ENCODE peak calls at places on chromosomes 1 and 21, in five cellular contexts. A, Y, C, O and S are unnamed samples.

GRCh38 chr1:89598450-89599331 is 34.2 kb upstream of the LRRC8C start:
- DNase-seq in O (no peak), C (no peak), Y (peak), A (no peak), S (no peak)

GRCh38 chr1:183595537-183595936 is 5.3 kb upstream of the NCF2 start:
- DNase-seq in A (no peak), Y (no peak), O (no peak), C (no peak), S (peak)

GRCh38 chr1:151756291-151756690 is 7.0 kb downstream of the MRPL9 start:
- DNase-seq in A (no peak), C (no peak), O (no peak), Y (peak), S (no peak)

GRCh38 chr1:116504308-116505156 is 66.3 kb downstream of the CD58 start:
- DNase-seq in O (peak), C (no peak), A (peak), Y (peak), S (no peak)

GRCh38 chr1:48741380-48741779 is 35.3 kb downstream of the BEND5 start:
- DNase-seq in O (no peak), Y (no peak), A (no peak), C (no peak), S (no peak)

GRCh38 chr1:194830387-194830786 is 1644.0 kb upstream of the B3GALT2 start:
- DNase-seq in Y (no peak), C (no peak), O (no peak), A (no peak), S (no peak)

GRCh38 chr1:96362623-96363022 is 359.0 kb upstream of the PTBP2 start:
- DNase-seq in A (no peak), Y (peak), O (no peak), C (no peak), S (no peak)

GRCh38 chr1:214102907-214103306 is 115.1 kb downstream of the PROX1 start:
- DNase-seq in Y (peak), C (no peak), O (no peak), A (no peak), S (no peak)

GRCh38 chr21:44301093-44301492 is 1.2 kb downstream of the PFKL start:
- DNase-seq in A (no peak), O (no peak), C (no peak), Y (peak), S (no peak)

GRCh38 chr1:6511461-6512244 is 20.2 kb upstream of the PLEKHG5 start:
- DNase-seq in O (no peak), A (no peak), Y (no peak), C (no peak), S (no peak)

GRCh38 chr1:44029911-44030605 is 1.2 kb downstream of the SLC6A9 start:
- DNase-seq in O (peak), A (peak), C (no peak), Y (peak), S (peak)

GRCh38 chr21:29196021-29196663 is 65.7 kb downstream of the MAP3K7CL start:
- DNase-seq in O (peak), C (no peak), A (no peak), Y (peak), S (no peak)

GRCh38 chr1:21012937-21013336 is 163.8 kb downstream of the EIF4G3 start:
- DNase-seq in C (no peak), A (no peak), Y (peak), O (no peak), S (no peak)

GRCh38 chr1:38120552-38121230 is 74.1 kb upstream of the POU3F1 start:
- DNase-seq in A (no peak), C (no peak), O (no peak), Y (peak), S (no peak)
- H3K4me3 ChIP-seq in A (no peak), C (no peak), O (no peak), Y (no peak), S (no peak)

GRCh38 chr1:201907621-201908020 is 18.9 kb downstream of the SHISA4 start:
- DNase-seq in C (no peak), O (no peak), A (no peak), Y (no peak), S (no peak)

GRCh38 chr1:201912832-201913231 is 24.1 kb downstream of the SHISA4 start:
- DNase-seq in Y (peak), C (no peak), A (no peak), O (no peak), S (no peak)

GRCh38 chr1:201916649-201917249 is 28.1 kb downstream of the SHISA4 start:
- DNase-seq in O (peak), Y (peak), A (peak), C (no peak), S (no peak)

GRCh38 chr1:201914456-201915235 is 25.9 kb downstream of the SHISA4 start:
- DNase-seq in A (no peak), Y (no peak), O (no peak), C (no peak), S (no peak)

DNA sequence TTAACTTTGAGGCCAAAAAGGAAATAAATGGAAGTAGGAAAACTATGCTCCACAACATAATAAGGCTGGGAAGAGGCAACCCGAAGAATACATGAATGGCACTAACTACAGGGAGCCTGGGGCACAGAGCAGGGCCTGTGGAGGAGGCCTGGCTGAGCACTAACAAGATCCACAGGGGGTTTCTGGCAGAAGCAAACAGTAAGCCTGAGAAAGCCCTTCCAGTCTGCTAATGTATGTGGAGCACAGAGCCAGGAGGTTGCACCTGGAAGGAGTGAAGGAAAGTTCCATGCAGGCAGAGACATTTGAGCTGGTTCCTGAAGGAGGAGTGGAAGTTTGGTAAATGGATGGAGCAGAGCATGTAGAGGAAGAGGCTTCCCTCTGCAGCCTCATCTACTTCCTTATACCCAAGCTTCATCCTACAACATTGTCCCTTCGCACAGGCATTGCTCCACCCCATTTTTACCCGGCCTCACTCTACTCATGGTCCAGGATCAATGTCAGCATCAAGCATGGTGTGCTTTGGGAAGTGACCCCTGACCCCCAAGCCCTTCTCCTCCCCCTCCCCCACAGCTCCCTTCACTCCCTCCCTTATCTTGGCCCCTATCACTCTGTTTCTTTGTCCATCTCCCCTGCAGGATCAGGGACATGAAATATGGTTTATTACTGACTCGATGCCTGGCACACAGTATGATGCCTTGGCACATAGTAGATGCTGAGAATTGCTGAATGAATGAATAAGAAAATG is 23.3 kb downstream of the SHISA4 start:
- DNase-seq in O (no peak), C (no peak), Y (no peak), A (no peak), S (no peak)
- H3K27ac ChIP-seq in O (no peak), C (no peak), Y (no peak), A (peak), S (no peak)

DNA sequence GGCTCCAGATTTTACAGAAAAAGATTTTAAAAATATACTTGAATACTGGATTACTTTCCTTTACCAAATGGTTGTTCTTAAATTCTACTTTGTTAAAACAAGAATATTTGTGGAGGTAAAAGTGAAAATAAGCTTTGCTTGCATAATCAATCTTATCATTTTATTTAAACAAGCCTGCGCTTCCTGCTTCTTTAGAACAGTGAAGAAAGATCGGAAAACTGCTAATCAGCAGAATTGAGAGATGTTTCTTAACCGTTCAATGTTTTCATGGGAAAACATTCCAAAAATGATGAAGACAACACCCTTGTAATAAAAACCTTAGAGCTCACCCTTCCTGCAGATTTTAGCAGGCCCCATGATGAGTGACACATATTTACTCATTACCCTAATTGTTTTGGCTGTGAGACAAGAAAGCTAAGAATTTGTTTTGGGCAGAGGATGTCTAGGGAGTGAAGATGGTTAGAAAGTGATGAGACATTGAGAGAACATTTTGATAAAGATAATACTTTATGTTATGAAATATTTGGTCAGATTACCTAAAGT is 72.6 kb downstream of the TPR start:
- DNase-seq in C (no peak), O (no peak), Y (peak), A (no peak), S (no peak)
- H3K4me3 ChIP-seq in C (no peak), O (no peak), Y (no peak), A (no peak), S (no peak)

GRCh38 chr1:70583522-70583921 is 172.5 kb downstream of the CTH start:
- DNase-seq in O (no peak), A (no peak), C (no peak), Y (no peak), S (peak)
- H3K27ac ChIP-seq in O (no peak), A (no peak), C (no peak), Y (no peak), S (peak)

DNA sequence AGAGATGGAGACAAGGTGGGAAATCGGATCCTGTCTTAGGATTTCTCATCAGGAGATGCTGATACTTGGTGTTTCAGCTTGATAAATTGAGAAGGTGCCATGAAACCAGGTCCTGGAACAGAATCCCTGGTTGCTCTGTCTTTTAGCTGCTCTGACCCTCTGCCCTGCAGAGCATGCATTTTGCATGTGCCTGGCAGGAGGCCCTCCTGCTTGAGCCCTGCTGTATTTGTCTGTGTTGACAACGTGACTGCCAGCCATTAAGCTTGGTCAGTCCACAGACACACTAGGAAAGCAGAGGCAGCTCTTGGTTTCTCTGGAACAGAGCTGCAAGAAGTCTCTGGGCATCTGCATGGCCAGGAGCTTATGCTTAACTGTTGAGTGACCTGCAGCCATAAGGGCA is 2.5 kb downstream of the SLC25A44 start:
- DNase-seq in Y (no peak), O (no peak), C (no peak), A (no peak), S (no peak)
- H3K4me3 ChIP-seq in Y (no peak), O (no peak), C (no peak), A (no peak), S (no peak)

GRCh38 chr1:181175955-181176354 is 87.5 kb downstream of the IER5 start:
- DNase-seq in O (no peak), A (no peak), C (no peak), Y (no peak), S (no peak)

GRCh38 chr1:181178241-181178640 is 89.7 kb downstream of the IER5 start:
- DNase-seq in O (no peak), A (no peak), C (no peak), Y (no peak), S (no peak)

GRCh38 chr1:181179980-181180964 is 91.8 kb downstream of the IER5 start:
- DNase-seq in C (no peak), O (no peak), Y (peak), A (peak), S (peak)

GRCh38 chr1:181181792-181182585 is 93.5 kb downstream of the IER5 start:
- DNase-seq in C (no peak), Y (no peak), A (no peak), O (no peak), S (no peak)

DNA sequence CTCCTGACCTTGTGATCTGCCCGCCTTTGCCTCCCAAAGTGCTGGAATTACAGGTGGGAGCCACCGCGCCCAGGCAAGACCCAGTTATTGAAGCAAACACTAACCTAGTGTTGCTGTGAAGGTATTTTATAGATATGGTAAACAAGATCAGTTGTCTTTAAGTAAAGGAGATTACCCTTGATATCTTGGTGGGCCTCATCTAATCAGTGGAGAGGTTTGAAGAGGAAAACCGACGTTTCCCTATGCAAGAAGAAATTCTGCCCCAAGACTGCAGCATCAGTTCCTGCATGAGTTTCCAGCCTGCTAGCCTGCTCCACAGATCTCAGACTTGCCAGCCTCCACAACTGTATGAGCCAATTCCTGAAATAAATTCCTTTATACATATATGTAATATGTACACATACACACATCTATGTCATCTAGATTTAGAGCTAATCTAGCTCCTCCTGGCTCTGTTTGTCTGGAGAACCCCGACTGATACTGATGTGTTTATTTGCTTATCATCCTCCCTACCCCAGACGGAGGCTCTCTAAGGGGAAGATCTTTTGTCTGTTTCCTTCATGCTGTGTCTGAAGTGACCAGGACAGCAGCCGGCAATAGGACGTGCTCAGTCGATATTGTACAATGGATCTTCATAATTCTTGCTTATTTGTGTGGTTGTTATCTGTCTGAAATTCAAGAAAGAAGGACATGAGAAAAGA is 90.9 kb downstream of the IER5 start:
- DNase-seq in Y (no peak), A (no peak), O (no peak), C (no peak), S (no peak)
- H3K27ac ChIP-seq in Y (no peak), A (peak), O (peak), C (no peak), S (no peak)

DNA sequence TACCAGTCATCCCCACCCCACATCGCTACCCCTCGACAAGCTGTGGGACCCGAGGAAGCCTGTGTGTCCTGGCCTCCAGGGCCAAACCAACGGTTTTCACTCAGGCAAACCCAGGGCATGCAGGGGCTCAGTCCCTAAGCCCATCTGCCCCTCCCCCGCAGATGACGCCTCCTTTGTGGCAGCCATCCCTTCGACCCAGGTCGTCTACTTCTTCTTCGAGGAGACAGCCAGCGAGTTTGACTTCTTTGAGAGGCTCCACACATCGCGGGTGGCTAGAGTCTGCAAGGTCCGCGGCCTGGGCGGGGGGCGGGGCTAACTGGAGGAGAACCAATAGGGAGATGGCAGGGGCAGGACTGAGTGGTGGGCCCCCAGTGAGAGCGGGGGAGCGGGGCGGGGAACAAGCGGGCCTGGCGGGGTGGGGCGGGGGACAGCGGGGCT is 7.4 kb downstream of the SEMA4A start:
- DNase-seq in O (peak), Y (peak), A (peak), C (no peak), S (peak)
- H3K4me3 ChIP-seq in O (no peak), Y (peak), A (peak), C (peak), S (peak)

GRCh38 chr1:59020151-59020997 is 236.5 kb upstream of the JUN start:
- DNase-seq in O (peak), A (peak), Y (peak), C (no peak), S (no peak)
- H3K27ac ChIP-seq in O (peak), A (peak), Y (peak), C (no peak), S (no peak)